ENCODE peak calls at places on chromosomes 6 and 20, in six cellular contexts. A is ovary; M is mammary epithelial cell; U is body of pancreas; G is hepatocyte; S is CD8-positive, alpha-beta memory T cell. C is an unnamed sample.

GRCh38 chr20:3330046-3330741 is 77.3 kb downstream of the DNAAF9 start:
- DNase-seq in M (no peak), S (no peak), U (no peak), G (no peak), A (no peak), C (no peak)

GRCh38 chr6:73585566-73586415 is 65.0 kb upstream of the EEF1A1 start:
- DNase-seq in M (peak; percentile 63), G (peak; percentile 83), U (peak; percentile 31), S (peak; percentile 67), A (no peak), C (peak; percentile 50)

GRCh38 chr6:157981132-157981394 is 600 bp upstream of the SYNJ2 start:
- DNase-seq in U (peak; percentile 33), A (no peak), S (no peak), G (no peak), M (no peak), C (no peak)

GRCh38 chr6:156167289-156168076 is 609.7 kb upstream of the ARID1B start:
- DNase-seq in G (no peak), M (no peak), S (no peak), U (no peak), A (peak; percentile 48), C (no peak)

GRCh38 chr6:52591832-52592231 is 15.0 kb upstream of the TRAM2 start:
- DNase-seq in S (no peak), A (no peak), G (no peak), U (no peak), M (no peak), C (no peak)

GRCh38 chr20:31841928-31842327 is 3.5 kb downstream of the FOXS1 start:
- DNase-seq in G (peak; percentile 55), S (no peak), A (peak; percentile 66), M (no peak), U (no peak), C (no peak)

GRCh38 chr20:2398453-2398852 is 17.8 kb downstream of the TGM6 start:
- DNase-seq in M (no peak), U (no peak), A (no peak), S (no peak), G (no peak), C (no peak)

GRCh38 chr6:169954977-169955376 is 203.6 kb downstream of the ERMARD start:
- DNase-seq in A (no peak), S (no peak), M (no peak), G (no peak), U (no peak), C (no peak)

GRCh38 chr6:107436881-107437280 is 22.5 kb downstream of the PDSS2 start:
- DNase-seq in U (no peak), A (no peak), M (no peak), S (no peak), G (no peak), C (no peak)

GRCh38 chr6:140879861-140880260 is 1252.9 kb upstream of the GJE1 start:
- DNase-seq in U (no peak), M (peak; percentile 65), G (no peak), A (no peak), S (no peak), C (no peak)

DNA sequence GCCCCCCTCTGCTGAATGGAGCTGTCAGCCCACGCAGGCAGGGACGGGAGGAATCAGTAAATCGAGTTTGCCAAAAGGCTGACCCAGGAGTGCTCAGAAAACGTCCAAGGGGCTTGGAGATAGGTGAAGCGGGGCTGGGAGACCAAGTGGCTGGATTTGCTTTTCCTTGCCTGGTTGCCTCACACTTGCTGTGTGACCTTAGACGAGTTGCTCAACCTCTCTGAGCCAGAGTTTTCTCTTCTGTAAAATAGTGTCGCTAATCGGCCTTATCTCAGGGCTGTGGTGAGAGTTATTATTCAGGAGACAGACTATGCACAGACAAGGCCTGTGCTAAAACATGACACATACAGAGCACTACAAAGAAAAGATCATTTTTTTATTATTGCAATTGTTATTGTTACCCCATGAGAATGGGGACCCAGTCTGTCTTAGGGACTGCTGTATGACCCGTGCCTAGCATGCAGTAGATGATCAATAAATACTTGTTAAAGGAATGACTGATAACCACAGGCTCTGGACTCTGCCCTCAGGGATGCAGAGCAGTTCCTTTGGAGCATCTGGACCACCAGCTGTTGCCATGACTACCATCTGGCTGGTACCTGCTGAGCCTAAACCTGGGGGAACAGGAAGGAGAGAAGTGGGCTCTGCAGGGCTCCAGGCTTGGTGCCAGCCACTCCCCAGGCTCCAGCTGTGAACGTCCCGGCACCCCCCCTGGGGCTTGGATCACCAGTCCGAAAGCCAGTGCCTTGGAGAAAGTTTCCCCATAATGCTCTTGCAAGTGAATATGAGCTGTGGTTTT is 901 bp downstream of the KCNK15 start:
- DNase-seq in U (peak; percentile 41), A (no peak), M (no peak), S (no peak), G (no peak), C (no peak)
- H3K27me3 ChIP-seq in U (no peaks in the 10 kb centered on the region), A (no peaks in the 10 kb centered on the region), M (peaks cover 7% of the 10 kb centered on the region), S (peaks cover 12% of the 10 kb centered on the region), G (peaks cover 4% of the 10 kb centered on the region), C (peaks cover 2% of the 10 kb centered on the region)

DNA sequence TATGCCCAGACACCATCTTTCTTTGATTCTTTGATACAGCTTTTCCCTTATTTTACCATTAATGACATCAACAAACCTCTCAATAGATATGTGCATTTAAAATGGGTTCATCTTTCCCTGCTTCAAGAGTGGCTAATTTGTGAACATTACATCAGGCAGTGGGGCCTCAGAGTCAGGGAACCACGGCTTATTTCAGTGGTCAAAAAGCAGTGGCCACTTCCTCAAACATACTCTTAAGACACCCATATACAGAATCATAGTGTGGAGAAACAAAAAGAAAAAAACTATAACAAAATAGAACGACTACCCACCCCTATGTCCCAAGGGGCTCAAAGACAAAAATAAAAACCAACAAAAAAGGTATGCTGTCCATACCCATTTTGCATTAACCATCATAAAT is 12.9 kb downstream of the SALL4 start:
- DNase-seq in S (no peak), G (no peak), M (no peak), U (no peak), A (no peak), C (no peak)
- H3K36me3 ChIP-seq in S (no peaks in the 10 kb centered on the region), G (no peaks in the 10 kb centered on the region), M (no peaks in the 10 kb centered on the region), U (no peaks in the 10 kb centered on the region), A (no peaks in the 10 kb centered on the region), C (no peaks in the 10 kb centered on the region)

DNA sequence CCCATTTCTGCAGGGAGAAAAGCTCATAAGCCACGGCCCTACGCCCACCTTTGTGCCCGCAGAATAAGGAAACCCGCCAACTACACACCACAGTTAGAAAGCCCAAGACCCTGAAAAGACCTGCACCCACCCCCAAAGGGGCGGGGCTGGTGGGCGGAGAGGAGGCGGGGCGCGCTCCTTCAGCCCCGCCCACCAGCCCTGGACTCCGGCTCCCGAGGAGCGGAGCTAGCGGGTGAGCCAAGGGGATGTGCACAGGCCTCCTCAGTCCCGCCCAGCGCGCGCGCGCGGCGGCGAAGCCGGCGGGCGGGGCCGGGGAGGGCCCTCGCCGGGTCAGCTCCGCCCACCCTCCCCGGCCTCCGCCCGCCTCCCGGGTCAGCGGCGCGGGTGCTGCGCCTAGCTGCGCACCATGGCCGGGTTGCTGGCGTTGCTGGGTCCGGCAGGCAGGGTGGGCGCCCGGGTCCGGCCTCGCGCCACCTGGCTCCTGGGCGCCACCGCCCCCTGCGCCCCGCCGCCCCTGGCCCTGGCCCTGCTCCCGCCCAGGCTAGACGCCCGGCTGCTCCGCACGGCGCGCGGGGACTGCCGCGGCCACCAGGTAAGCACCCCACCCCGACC is at the start of gene FAM210B:
- DNase-seq in A (peak; percentile 92), M (peak; percentile 81), S (peak; percentile 75), G (peak; percentile 96), U (peak; percentile 87), C (peak; percentile 85)
- H3K27me3 ChIP-seq in A (no peaks in the 10 kb centered on the region), M (no peaks in the 10 kb centered on the region), S (no peaks in the 10 kb centered on the region), G (no peaks in the 10 kb centered on the region), U (no peaks in the 10 kb centered on the region), C (no peaks in the 10 kb centered on the region)

DNA sequence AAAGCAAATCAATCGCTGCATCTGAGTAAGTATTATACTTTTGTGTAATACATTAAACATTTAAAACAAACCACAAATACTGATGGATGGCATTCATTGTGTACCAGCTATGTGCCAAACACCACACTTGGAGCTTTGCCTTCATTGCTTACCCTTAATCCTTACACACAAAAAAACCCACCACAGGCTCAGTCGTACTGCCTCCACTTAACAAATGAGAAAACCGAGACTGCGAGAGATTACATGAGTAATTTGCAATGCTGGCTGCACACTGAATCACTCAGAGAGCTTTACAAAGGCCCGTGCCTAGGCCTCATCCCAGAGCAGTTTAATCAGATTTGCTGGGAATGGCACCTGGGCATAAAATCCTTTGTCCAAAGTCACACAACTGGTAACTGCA is 130.5 kb downstream of the EDN1 start:
- DNase-seq in S (no peak), G (no peak), A (no peak), M (peak; percentile 90), U (no peak), C (no peak)
- H3K36me3 ChIP-seq in S (no peaks in the 10 kb centered on the region), G (no peaks in the 10 kb centered on the region), A (no peaks in the 10 kb centered on the region), M (no peaks in the 10 kb centered on the region), U (no peaks in the 10 kb centered on the region), C (no peaks in the 10 kb centered on the region)

DNA sequence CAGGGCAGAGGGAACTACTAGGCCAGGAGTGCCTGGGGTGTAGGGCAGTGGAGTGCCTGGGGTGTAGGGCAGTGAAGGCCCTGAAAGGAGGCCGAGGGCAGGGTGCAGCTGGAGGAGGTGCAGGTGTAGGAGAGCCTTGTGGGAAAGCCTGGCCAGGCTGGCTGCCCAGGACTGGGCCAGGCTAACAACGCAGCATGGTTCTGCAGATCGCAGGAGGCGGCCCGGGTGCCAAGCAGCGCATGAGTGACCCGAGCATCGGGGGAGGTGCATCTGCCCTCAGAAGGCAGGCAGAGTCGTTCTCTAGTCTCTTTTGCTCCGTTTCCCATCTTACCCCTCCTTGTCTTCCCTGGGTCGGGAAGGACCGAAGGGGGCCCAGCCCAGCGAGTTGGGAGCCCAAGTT is 151.5 kb upstream of the PHACTR3 start:
- DNase-seq in G (no peak), A (no peak), S (no peak), U (no peak), M (no peak), C (no peak)
- H3K27me3 ChIP-seq in G (peaks cover 8% of the 10 kb centered on the region), A (no peaks in the 10 kb centered on the region), S (no peaks in the 10 kb centered on the region), U (no peaks in the 10 kb centered on the region), M (peaks cover 1% of the 10 kb centered on the region), C (no peaks in the 10 kb centered on the region)

DNA sequence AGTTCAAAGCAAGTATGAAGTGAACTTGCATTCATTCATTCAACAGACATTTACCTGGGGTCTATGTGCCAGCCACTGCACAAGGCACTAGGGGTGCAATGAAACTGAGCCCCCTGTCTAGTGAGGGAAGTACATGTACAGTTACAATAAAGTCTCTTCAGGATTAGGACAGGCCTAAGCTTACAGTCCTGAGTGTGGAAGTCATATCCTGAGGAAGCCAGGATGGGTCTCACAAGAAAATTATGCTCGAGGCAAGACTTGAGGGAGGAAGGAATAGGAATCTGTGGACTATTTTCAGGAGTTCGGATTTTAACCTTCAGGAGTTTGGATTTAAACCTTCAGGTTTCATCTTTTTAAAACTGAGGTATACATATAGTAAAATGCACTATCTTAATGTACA is 19.4 kb downstream of the TTI1 start:
- DNase-seq in A (no peak), M (no peak), U (no peak), G (no peak), S (no peak), C (no peak)
- H3K36me3 ChIP-seq in A (no peaks in the 10 kb centered on the region), M (peaks cover 22% of the 10 kb centered on the region), U (peaks cover 9% of the 10 kb centered on the region), G (peaks cover 3% of the 10 kb centered on the region), S (peaks cover 39% of the 10 kb centered on the region), C (peaks cover 26% of the 10 kb centered on the region)

GRCh38 chr6:10412948-10413849 is 1.7 kb downstream of the TFAP2A start:
- DNase-seq in A (no peak), S (no peak), M (peak; percentile 83), G (peak; percentile 67), U (peak; percentile 63), C (no peak)
- H3K27me3 ChIP-seq in A (peaks cover 12% of the 10 kb centered on the region), S (peaks cover 73% of the 10 kb centered on the region), M (no peaks in the 10 kb centered on the region), G (peaks cover 94% of the 10 kb centered on the region), U (no peaks in the 10 kb centered on the region), C (no peaks in the 10 kb centered on the region)

C was measured in GM06990.